ENCODE peak calls at places on chromosomes 16 and 17, in seven cellular contexts. Z is GDM1, I is cardiac fibroblast, F is T-helper 2 cell, O is GM23338, U is H7, N is AG04449. S is an unnamed sample.

GRCh38 chr17:50588391-50589111 is 28.0 kb downstream of the CACNA1G start:
- DNase-seq in Z (no peak), I (no peak), F (no peak), O (no peak), U (no peak), N (no peak), S (no peak)

GRCh38 chr16:4415538-4416199 is 727 bp downstream of the CORO7 start:
- DNase-seq in Z (peak), I (peak), F (peak), O (peak), U (peak), N (no peak), S (peak)

GRCh38 chr17:81019563-81020442 is 15.1 kb upstream of the BAIAP2 start:
- DNase-seq in Z (no peak), I (no peak), F (no peak), O (no peak), U (peak), N (no peak), S (no peak)

GRCh38 chr16:7182510-7183109 is 150.0 kb upstream of the RBFOX1 start:
- DNase-seq in Z (no peak), I (no peak), F (no peak), O (peak), U (peak), N (no peak), S (no peak)

GRCh38 chr17:74516561-74516960 is 14.7 kb downstream of the CD300LB start:
- DNase-seq in Z (no peak), I (no peak), F (no peak), O (no peak), U (no peak), N (no peak), S (no peak)

GRCh38 chr16:11100239-11100750 is 155.7 kb downstream of the SOCS1 start:
- DNase-seq in Z (no peak), I (peak), F (no peak), O (peak), U (peak), N (no peak), S (no peak)

GRCh38 chr16:28188085-28188916 is 23.5 kb downstream of the XPO6 start:
- DNase-seq in Z (no peak), I (no peak), F (no peak), O (no peak), U (no peak), N (no peak), S (no peak)

GRCh38 chr16:75624921-75625334 is 1.8 kb upstream of the ADAT1 start:
- DNase-seq in Z (no peak), I (peak), F (no peak), O (no peak), U (no peak), N (no peak), S (no peak)

GRCh38 chr17:6061290-6061689 is 8.9 kb upstream of the WSCD1 start:
- DNase-seq in Z (no peak), I (peak), F (no peak), O (no peak), U (no peak), N (no peak), S (no peak)

GRCh38 chr16:49921791-49922456 is 66.0 kb upstream of the ZNF423 start:
- DNase-seq in Z (no peak), I (peak), F (no peak), O (peak), U (peak), N (no peak), S (no peak)

GRCh38 chr17:72515291-72516065 is 394.7 kb downstream of the SOX9 start:
- DNase-seq in Z (no peak), I (peak), F (no peak), O (no peak), U (no peak), N (no peak), S (no peak)

GRCh38 chr16:49513040-49513439 is 139.4 kb downstream of the C16orf78 start:
- DNase-seq in Z (no peak), I (peak), F (no peak), O (peak), U (peak), N (no peak), S (no peak)

GRCh38 chr17:60102632-60103047 is 23.9 kb upstream of the HEATR6 start:
- DNase-seq in Z (peak), I (peak), F (no peak), O (no peak), U (no peak), N (no peak), S (no peak)

GRCh38 chr17:40168262-40168832 is 8.9 kb upstream of the RAPGEFL1 start:
- DNase-seq in Z (peak), I (peak), F (no peak), O (peak), U (peak), N (peak), S (no peak)

GRCh38 chr16:27429981-27430441 is 28.0 kb downstream of the IL21R start:
- DNase-seq in Z (no peak), I (no peak), F (no peak), O (no peak), U (no peak), N (no peak), S (no peak)

GRCh38 chr17:40738553-40738952 is 16.6 kb downstream of the KRT25 start:
- DNase-seq in Z (no peak), I (no peak), F (no peak), O (no peak), U (no peak), N (no peak), S (no peak)

GRCh38 chr16:79188115-79188779 is 412.3 kb downstream of the MAF start:
- DNase-seq in Z (no peak), I (no peak), F (no peak), O (no peak), U (peak), N (no peak), S (no peak)

GRCh38 chr16:55876854-55877253 is 1.7 kb upstream of the CES5A start:
- DNase-seq in Z (no peak), I (no peak), F (no peak), O (no peak), U (peak), N (no peak), S (no peak)

GRCh38 chr17:77840156-77840555 is 118.3 kb upstream of the TNRC6C start:
- DNase-seq in Z (no peak), I (peak), F (no peak), O (no peak), U (no peak), N (no peak), S (no peak)

GRCh38 chr16:30358990-30359870 is 4.1 kb upstream of the CD2BP2 start:
- DNase-seq in Z (no peak), I (no peak), F (no peak), O (peak), U (no peak), N (no peak), S (no peak)

GRCh38 chr17:27993161-27993695 is 49.2 kb upstream of the NLK start:
- DNase-seq in Z (no peak), I (no peak), F (no peak), O (no peak), U (no peak), N (no peak), S (peak)

GRCh38 chr16:57266531-57267268 is 17.8 kb downstream of the PLLP start:
- DNase-seq in Z (peak), I (no peak), F (no peak), O (no peak), U (peak), N (no peak), S (no peak)

GRCh38 chr17:44971776-44972483 is 3.8 kb upstream of the C1QL1 start:
- DNase-seq in Z (no peak), I (peak), F (no peak), O (peak), U (peak), N (peak), S (peak)

GRCh38 chr17:79748296-79749099 is 17.8 kb downstream of the ENPP7 start:
- DNase-seq in Z (no peak), I (no peak), F (no peak), O (peak), U (peak), N (no peak), S (no peak)

GRCh38 chr17:82884341-82884871 is 44.6 kb upstream of the ZNF750 start:
- DNase-seq in Z (no peak), I (peak), F (no peak), O (no peak), U (no peak), N (no peak), S (no peak)

GRCh38 chr17:64240741-64241347 is 22.2 kb downstream of the TEX2 start:
- DNase-seq in Z (no peak), I (peak), F (no peak), O (no peak), U (no peak), N (no peak), S (no peak)

GRCh38 chr16:23505180-23505665 is 5.1 kb downstream of the GGA2 start:
- DNase-seq in Z (no peak), I (no peak), F (no peak), O (no peak), U (no peak), N (no peak), S (no peak)

GRCh38 chr16:50351952-50352351 is 16.8 kb downstream of the BRD7 start:
- DNase-seq in Z (no peak), I (no peak), F (no peak), O (no peak), U (no peak), N (no peak), S (no peak)

GRCh38 chr17:61451538-61452300 is 503 bp upstream of the TBX4 start:
- DNase-seq in Z (no peak), I (no peak), F (no peak), O (peak), U (peak), N (no peak), S (no peak)

GRCh38 chr17:6075845-6076244 is 5.7 kb downstream of the WSCD1 start:
- DNase-seq in Z (no peak), I (no peak), F (no peak), O (no peak), U (no peak), N (no peak), S (no peak)

GRCh38 chr17:33987162-33987561 is 267.9 kb upstream of the CCL2 start:
- DNase-seq in Z (no peak), I (no peak), F (no peak), O (no peak), U (no peak), N (no peak), S (no peak)

GRCh38 chr17:41417576-41418015 is 6.8 kb downstream of the KRT37 start:
- DNase-seq in Z (no peak), I (no peak), F (no peak), O (peak), U (peak), N (no peak), S (no peak)

GRCh38 chr16:55907661-55908060 is 32.5 kb upstream of the CES5A start:
- DNase-seq in Z (no peak), I (no peak), F (no peak), O (no peak), U (no peak), N (no peak), S (no peak)

GRCh38 chr17:64345691-64346376 is 44.8 kb downstream of the PECAM1 start:
- DNase-seq in Z (no peak), I (peak), F (no peak), O (no peak), U (no peak), N (no peak), S (no peak)

GRCh38 chr16:72658888-72659717 is 388.8 kb downstream of the ZFHX3 start:
- DNase-seq in Z (no peak), I (peak), F (no peak), O (no peak), U (no peak), N (no peak), S (no peak)

GRCh38 chr16:27489421-27489820 is 60.3 kb downstream of the GTF3C1 start:
- DNase-seq in Z (no peak), I (no peak), F (no peak), O (no peak), U (no peak), N (no peak), S (no peak)

GRCh38 chr17:49776864-49777263 is 11.6 kb upstream of the KAT7 start:
- DNase-seq in Z (no peak), I (no peak), F (no peak), O (no peak), U (no peak), N (no peak), S (no peak)

S was measured in amygdala.